ENCODE peak calls at places on chromosomes 7 and 10, in ten cellular contexts. One of them, this sample, is unnamed.

GRCh38 chr7:136064098-136064497 is 86.9 kb upstream of the MTPN start:
- DNase-seq in Caco-2: no peak
- DNase-seq in CD4-positive, CD25-positive, alpha-beta regulatory T cell: no peak
- DNase-seq in stimulated activated CD4-positive, alpha-beta T cell treated with anti-CD3 and anti-CD28 coated beads, Interleukin-2, amount 100 ng/mL, for 48 hours: no peak
- DNase-seq in HS-27A: no peak
- DNase-seq in HEK293T: no peak
- DNase-seq in nephron progenitor cell: no peak
- DNase-seq in NCI-H1092 treated with DMSO at 0.1 percent for 48 hours: no peak
- DNase-seq in HFF-Myc: no peak
- DNase-seq in uterus: no peak
- DNase-seq in this sample: no peak

GRCh38 chr10:112313234-112313633 is 30.0 kb downstream of the TECTB start:
- DNase-seq in NCI-H1092 treated with DMSO at 0.1 percent for 48 hours: no peak
- DNase-seq in nephron progenitor cell: no peak
- DNase-seq in uterus: no peak
- DNase-seq in Caco-2: no peak
- DNase-seq in stimulated activated CD4-positive, alpha-beta T cell treated with anti-CD3 and anti-CD28 coated beads, Interleukin-2, amount 100 ng/mL, for 48 hours: no peak
- DNase-seq in HFF-Myc: no peak
- DNase-seq in CD4-positive, CD25-positive, alpha-beta regulatory T cell: no peak
- DNase-seq in HEK293T: no peak
- DNase-seq in HS-27A: no peak
- DNase-seq in this sample: no peak

GRCh38 chr10:121709674-121710073 is 111.4 kb upstream of the FGFR2 start:
- DNase-seq in nephron progenitor cell: no peak
- DNase-seq in HS-27A: no peak
- DNase-seq in HFF-Myc: no peak
- DNase-seq in uterus: no peak
- DNase-seq in CD4-positive, CD25-positive, alpha-beta regulatory T cell: no peak
- DNase-seq in NCI-H1092 treated with DMSO at 0.1 percent for 48 hours: no peak
- DNase-seq in stimulated activated CD4-positive, alpha-beta T cell treated with anti-CD3 and anti-CD28 coated beads, Interleukin-2, amount 100 ng/mL, for 48 hours: no peak
- DNase-seq in HEK293T: no peak
- DNase-seq in Caco-2: no peak
- DNase-seq in this sample: no peak

GRCh38 chr7:158274404-158274811 is 313.2 kb downstream of the PTPRN2 start:
- DNase-seq in HFF-Myc: no peak
- DNase-seq in uterus: no peak
- DNase-seq in stimulated activated CD4-positive, alpha-beta T cell treated with anti-CD3 and anti-CD28 coated beads, Interleukin-2, amount 100 ng/mL, for 48 hours: no peak
- DNase-seq in HS-27A: no peak
- DNase-seq in HEK293T: no peak
- DNase-seq in nephron progenitor cell: no peak
- DNase-seq in NCI-H1092 treated with DMSO at 0.1 percent for 48 hours: no peak
- DNase-seq in Caco-2: peak
- DNase-seq in CD4-positive, CD25-positive, alpha-beta regulatory T cell: no peak
- DNase-seq in this sample: no peak

GRCh38 chr10:93598157-93598556 is 2.9 kb downstream of the RBP4 start:
- DNase-seq in HFF-Myc: no peak
- DNase-seq in HS-27A: no peak
- DNase-seq in stimulated activated CD4-positive, alpha-beta T cell treated with anti-CD3 and anti-CD28 coated beads, Interleukin-2, amount 100 ng/mL, for 48 hours: no peak
- DNase-seq in CD4-positive, CD25-positive, alpha-beta regulatory T cell: no peak
- DNase-seq in Caco-2: no peak
- DNase-seq in NCI-H1092 treated with DMSO at 0.1 percent for 48 hours: no peak
- DNase-seq in nephron progenitor cell: no peak
- DNase-seq in uterus: no peak
- DNase-seq in HEK293T: no peak
- DNase-seq in this sample: no peak

GRCh38 chr10:113947138-113948011 is 92.9 kb downstream of the NHLRC2 start:
- DNase-seq in HFF-Myc: no peak
- DNase-seq in HEK293T: no peak
- DNase-seq in CD4-positive, CD25-positive, alpha-beta regulatory T cell: no peak
- DNase-seq in HS-27A: no peak
- DNase-seq in nephron progenitor cell: peak
- DNase-seq in uterus: no peak
- DNase-seq in stimulated activated CD4-positive, alpha-beta T cell treated with anti-CD3 and anti-CD28 coated beads, Interleukin-2, amount 100 ng/mL, for 48 hours: no peak
- DNase-seq in NCI-H1092 treated with DMSO at 0.1 percent for 48 hours: no peak
- DNase-seq in Caco-2: peak
- DNase-seq in this sample: no peak

GRCh38 chr10:1160561-1160961 is 104.4 kb downstream of the WDR37 start:
- DNase-seq in HFF-Myc: no peak
- DNase-seq in nephron progenitor cell: no peak
- DNase-seq in HEK293T: no peak
- DNase-seq in CD4-positive, CD25-positive, alpha-beta regulatory T cell: no peak
- DNase-seq in uterus: no peak
- DNase-seq in stimulated activated CD4-positive, alpha-beta T cell treated with anti-CD3 and anti-CD28 coated beads, Interleukin-2, amount 100 ng/mL, for 48 hours: no peak
- DNase-seq in NCI-H1092 treated with DMSO at 0.1 percent for 48 hours: no peak
- DNase-seq in Caco-2: no peak
- DNase-seq in HS-27A: no peak
- DNase-seq in this sample: no peak

GRCh38 chr10:72567884-72568283 is 58.0 kb downstream of the MICU1 start:
- DNase-seq in HEK293T: peak
- DNase-seq in NCI-H1092 treated with DMSO at 0.1 percent for 48 hours: no peak
- DNase-seq in CD4-positive, CD25-positive, alpha-beta regulatory T cell: no peak
- DNase-seq in Caco-2: no peak
- DNase-seq in HFF-Myc: no peak
- DNase-seq in stimulated activated CD4-positive, alpha-beta T cell treated with anti-CD3 and anti-CD28 coated beads, Interleukin-2, amount 100 ng/mL, for 48 hours: no peak
- DNase-seq in HS-27A: peak
- DNase-seq in nephron progenitor cell: no peak
- DNase-seq in uterus: no peak
- DNase-seq in this sample: no peak

GRCh38 chr10:6473430-6473829 is 106.6 kb downstream of the PRKCQ start:
- DNase-seq in NCI-H1092 treated with DMSO at 0.1 percent for 48 hours: no peak
- DNase-seq in HEK293T: no peak
- DNase-seq in CD4-positive, CD25-positive, alpha-beta regulatory T cell: peak
- DNase-seq in Caco-2: no peak
- DNase-seq in HFF-Myc: no peak
- DNase-seq in nephron progenitor cell: no peak
- DNase-seq in uterus: no peak
- DNase-seq in stimulated activated CD4-positive, alpha-beta T cell treated with anti-CD3 and anti-CD28 coated beads, Interleukin-2, amount 100 ng/mL, for 48 hours: no peak
- DNase-seq in HS-27A: no peak
- DNase-seq in this sample: no peak

GRCh38 chr10:75294866-75295692 is 59.3 kb upstream of the COMTD1 start:
- DNase-seq in uterus: peak
- DNase-seq in HFF-Myc: peak
- DNase-seq in stimulated activated CD4-positive, alpha-beta T cell treated with anti-CD3 and anti-CD28 coated beads, Interleukin-2, amount 100 ng/mL, for 48 hours: peak
- DNase-seq in nephron progenitor cell: peak
- DNase-seq in Caco-2: peak
- DNase-seq in CD4-positive, CD25-positive, alpha-beta regulatory T cell: peak
- DNase-seq in NCI-H1092 treated with DMSO at 0.1 percent for 48 hours: peak
- DNase-seq in HS-27A: peak
- DNase-seq in HEK293T: peak
- DNase-seq in this sample: peak

GRCh38 chr10:74898201-74898976 is 72.0 kb downstream of the KAT6B start:
- DNase-seq in nephron progenitor cell: no peak
- DNase-seq in HEK293T: no peak
- DNase-seq in HS-27A: no peak
- DNase-seq in HFF-Myc: no peak
- DNase-seq in NCI-H1092 treated with DMSO at 0.1 percent for 48 hours: no peak
- DNase-seq in CD4-positive, CD25-positive, alpha-beta regulatory T cell: no peak
- DNase-seq in uterus: no peak
- DNase-seq in stimulated activated CD4-positive, alpha-beta T cell treated with anti-CD3 and anti-CD28 coated beads, Interleukin-2, amount 100 ng/mL, for 48 hours: no peak
- DNase-seq in Caco-2: no peak
- DNase-seq in this sample: no peak

GRCh38 chr7:89332026-89332425 is 536.5 kb upstream of the TEX47 start:
- DNase-seq in stimulated activated CD4-positive, alpha-beta T cell treated with anti-CD3 and anti-CD28 coated beads, Interleukin-2, amount 100 ng/mL, for 48 hours: no peak
- DNase-seq in HEK293T: no peak
- DNase-seq in CD4-positive, CD25-positive, alpha-beta regulatory T cell: no peak
- DNase-seq in uterus: no peak
- DNase-seq in Caco-2: no peak
- DNase-seq in HS-27A: no peak
- DNase-seq in HFF-Myc: no peak
- DNase-seq in nephron progenitor cell: no peak
- DNase-seq in NCI-H1092 treated with DMSO at 0.1 percent for 48 hours: no peak
- DNase-seq in this sample: no peak

GRCh38 chr10:124035306-124035927 is 58.0 kb downstream of the CHST15 start:
- DNase-seq in CD4-positive, CD25-positive, alpha-beta regulatory T cell: no peak
- DNase-seq in Caco-2: no peak
- DNase-seq in NCI-H1092 treated with DMSO at 0.1 percent for 48 hours: no peak
- DNase-seq in HEK293T: no peak
- DNase-seq in stimulated activated CD4-positive, alpha-beta T cell treated with anti-CD3 and anti-CD28 coated beads, Interleukin-2, amount 100 ng/mL, for 48 hours: no peak
- DNase-seq in HS-27A: no peak
- DNase-seq in HFF-Myc: no peak
- DNase-seq in nephron progenitor cell: no peak
- DNase-seq in uterus: no peak
- DNase-seq in this sample: no peak

GRCh38 chr7:25860882-25861228 is 291.1 kb upstream of the NFE2L3 start:
- DNase-seq in stimulated activated CD4-positive, alpha-beta T cell treated with anti-CD3 and anti-CD28 coated beads, Interleukin-2, amount 100 ng/mL, for 48 hours: no peak
- DNase-seq in nephron progenitor cell: peak
- DNase-seq in NCI-H1092 treated with DMSO at 0.1 percent for 48 hours: peak
- DNase-seq in CD4-positive, CD25-positive, alpha-beta regulatory T cell: no peak
- DNase-seq in HS-27A: no peak
- DNase-seq in Caco-2: no peak
- DNase-seq in HEK293T: no peak
- DNase-seq in HFF-Myc: no peak
- DNase-seq in uterus: no peak
- DNase-seq in this sample: no peak

GRCh38 chr10:79285315-79286185 is 61.7 kb upstream of the PPIF start:
- DNase-seq in HS-27A: no peak
- DNase-seq in stimulated activated CD4-positive, alpha-beta T cell treated with anti-CD3 and anti-CD28 coated beads, Interleukin-2, amount 100 ng/mL, for 48 hours: peak
- DNase-seq in HFF-Myc: no peak
- DNase-seq in CD4-positive, CD25-positive, alpha-beta regulatory T cell: no peak
- DNase-seq in Caco-2: no peak
- DNase-seq in HEK293T: no peak
- DNase-seq in NCI-H1092 treated with DMSO at 0.1 percent for 48 hours: no peak
- DNase-seq in uterus: no peak
- DNase-seq in nephron progenitor cell: no peak
- DNase-seq in this sample: no peak

GRCh38 chr10:61835069-61835908 is 66.2 kb upstream of the ARID5B start:
- DNase-seq in uterus: peak
- DNase-seq in HS-27A: no peak
- DNase-seq in stimulated activated CD4-positive, alpha-beta T cell treated with anti-CD3 and anti-CD28 coated beads, Interleukin-2, amount 100 ng/mL, for 48 hours: no peak
- DNase-seq in NCI-H1092 treated with DMSO at 0.1 percent for 48 hours: peak
- DNase-seq in CD4-positive, CD25-positive, alpha-beta regulatory T cell: no peak
- DNase-seq in nephron progenitor cell: no peak
- DNase-seq in HFF-Myc: peak
- DNase-seq in Caco-2: peak
- DNase-seq in HEK293T: peak
- DNase-seq in this sample: peak

GRCh38 chr10:35035641-35036040 is 54.5 kb downstream of the CUL2 start:
- DNase-seq in Caco-2: no peak
- DNase-seq in HFF-Myc: no peak
- DNase-seq in HS-27A: no peak
- DNase-seq in CD4-positive, CD25-positive, alpha-beta regulatory T cell: no peak
- DNase-seq in nephron progenitor cell: no peak
- DNase-seq in stimulated activated CD4-positive, alpha-beta T cell treated with anti-CD3 and anti-CD28 coated beads, Interleukin-2, amount 100 ng/mL, for 48 hours: no peak
- DNase-seq in NCI-H1092 treated with DMSO at 0.1 percent for 48 hours: no peak
- DNase-seq in uterus: no peak
- DNase-seq in HEK293T: no peak
- DNase-seq in this sample: no peak

GRCh38 chr10:61663466-61663865 is 737 bp downstream of the CABCOCO1 start:
- DNase-seq in NCI-H1092 treated with DMSO at 0.1 percent for 48 hours: no peak
- DNase-seq in nephron progenitor cell: no peak
- DNase-seq in HEK293T: no peak
- DNase-seq in stimulated activated CD4-positive, alpha-beta T cell treated with anti-CD3 and anti-CD28 coated beads, Interleukin-2, amount 100 ng/mL, for 48 hours: no peak
- DNase-seq in HFF-Myc: no peak
- DNase-seq in Caco-2: no peak
- DNase-seq in uterus: no peak
- DNase-seq in CD4-positive, CD25-positive, alpha-beta regulatory T cell: no peak
- DNase-seq in HS-27A: no peak
- DNase-seq in this sample: no peak

GRCh38 chr10:11424456-11425287 is 186.8 kb downstream of the USP6NL start:
- DNase-seq in CD4-positive, CD25-positive, alpha-beta regulatory T cell: no peak
- DNase-seq in HFF-Myc: peak
- DNase-seq in uterus: no peak
- DNase-seq in HS-27A: peak
- DNase-seq in NCI-H1092 treated with DMSO at 0.1 percent for 48 hours: peak
- DNase-seq in nephron progenitor cell: peak
- DNase-seq in stimulated activated CD4-positive, alpha-beta T cell treated with anti-CD3 and anti-CD28 coated beads, Interleukin-2, amount 100 ng/mL, for 48 hours: no peak
- DNase-seq in HEK293T: peak
- DNase-seq in Caco-2: peak
- DNase-seq in this sample: peak

GRCh38 chr7:133796778-133797177 is 330.4 kb upstream of the LRGUK start:
- DNase-seq in uterus: no peak
- DNase-seq in stimulated activated CD4-positive, alpha-beta T cell treated with anti-CD3 and anti-CD28 coated beads, Interleukin-2, amount 100 ng/mL, for 48 hours: no peak
- DNase-seq in HS-27A: no peak
- DNase-seq in nephron progenitor cell: no peak
- DNase-seq in HEK293T: no peak
- DNase-seq in HFF-Myc: no peak
- DNase-seq in CD4-positive, CD25-positive, alpha-beta regulatory T cell: no peak
- DNase-seq in NCI-H1092 treated with DMSO at 0.1 percent for 48 hours: no peak
- DNase-seq in Caco-2: no peak
- DNase-seq in this sample: no peak

GRCh38 chr7:154953006-154953684 is 49.8 kb downstream of the PAXIP1 start:
- DNase-seq in nephron progenitor cell: peak
- DNase-seq in NCI-H1092 treated with DMSO at 0.1 percent for 48 hours: peak
- DNase-seq in CD4-positive, CD25-positive, alpha-beta regulatory T cell: peak
- DNase-seq in Caco-2: no peak
- DNase-seq in HEK293T: peak
- DNase-seq in HS-27A: no peak
- DNase-seq in uterus: peak
- DNase-seq in stimulated activated CD4-positive, alpha-beta T cell treated with anti-CD3 and anti-CD28 coated beads, Interleukin-2, amount 100 ng/mL, for 48 hours: peak
- DNase-seq in HFF-Myc: peak
- DNase-seq in this sample: peak

GRCh38 chr7:141158562-141158961 is 84.7 kb downstream of the TMEM178B start:
- DNase-seq in HEK293T: no peak
- DNase-seq in Caco-2: no peak
- DNase-seq in stimulated activated CD4-positive, alpha-beta T cell treated with anti-CD3 and anti-CD28 coated beads, Interleukin-2, amount 100 ng/mL, for 48 hours: no peak
- DNase-seq in NCI-H1092 treated with DMSO at 0.1 percent for 48 hours: no peak
- DNase-seq in nephron progenitor cell: no peak
- DNase-seq in uterus: no peak
- DNase-seq in CD4-positive, CD25-positive, alpha-beta regulatory T cell: no peak
- DNase-seq in HFF-Myc: peak
- DNase-seq in HS-27A: peak
- DNase-seq in this sample: peak

GRCh38 chr7:91683823-91684222 is 196.7 kb downstream of the MTERF1 start:
- DNase-seq in nephron progenitor cell: no peak
- DNase-seq in HFF-Myc: peak
- DNase-seq in CD4-positive, CD25-positive, alpha-beta regulatory T cell: no peak
- DNase-seq in NCI-H1092 treated with DMSO at 0.1 percent for 48 hours: no peak
- DNase-seq in stimulated activated CD4-positive, alpha-beta T cell treated with anti-CD3 and anti-CD28 coated beads, Interleukin-2, amount 100 ng/mL, for 48 hours: no peak
- DNase-seq in uterus: no peak
- DNase-seq in HEK293T: no peak
- DNase-seq in Caco-2: no peak
- DNase-seq in HS-27A: peak
- DNase-seq in this sample: no peak

GRCh38 chr7:122884186-122884585 is 2.1 kb downstream of the CADPS2 start:
- DNase-seq in nephron progenitor cell: no peak
- DNase-seq in NCI-H1092 treated with DMSO at 0.1 percent for 48 hours: peak
- DNase-seq in uterus: no peak
- DNase-seq in Caco-2: no peak
- DNase-seq in HFF-Myc: no peak
- DNase-seq in HEK293T: no peak
- DNase-seq in HS-27A: no peak
- DNase-seq in stimulated activated CD4-positive, alpha-beta T cell treated with anti-CD3 and anti-CD28 coated beads, Interleukin-2, amount 100 ng/mL, for 48 hours: no peak
- DNase-seq in CD4-positive, CD25-positive, alpha-beta regulatory T cell: no peak
- DNase-seq in this sample: no peak

GRCh38 chr7:131235489-131236317 is 92.0 kb upstream of the MKLN1 start:
- DNase-seq in HEK293T: no peak
- DNase-seq in HFF-Myc: peak
- DNase-seq in stimulated activated CD4-positive, alpha-beta T cell treated with anti-CD3 and anti-CD28 coated beads, Interleukin-2, amount 100 ng/mL, for 48 hours: peak
- DNase-seq in NCI-H1092 treated with DMSO at 0.1 percent for 48 hours: no peak
- DNase-seq in uterus: peak
- DNase-seq in HS-27A: peak
- DNase-seq in CD4-positive, CD25-positive, alpha-beta regulatory T cell: peak
- DNase-seq in Caco-2: no peak
- DNase-seq in nephron progenitor cell: no peak
- DNase-seq in this sample: peak

GRCh38 chr7:30787476-30787875 is 16.3 kb downstream of the MINDY4 start:
- DNase-seq in CD4-positive, CD25-positive, alpha-beta regulatory T cell: no peak
- DNase-seq in NCI-H1092 treated with DMSO at 0.1 percent for 48 hours: no peak
- DNase-seq in nephron progenitor cell: no peak
- DNase-seq in Caco-2: no peak
- DNase-seq in uterus: no peak
- DNase-seq in stimulated activated CD4-positive, alpha-beta T cell treated with anti-CD3 and anti-CD28 coated beads, Interleukin-2, amount 100 ng/mL, for 48 hours: no peak
- DNase-seq in HFF-Myc: no peak
- DNase-seq in HEK293T: no peak
- DNase-seq in HS-27A: no peak
- DNase-seq in this sample: no peak

GRCh38 chr10:102401735-102402511 is 6.4 kb downstream of the NFKB2 start:
- DNase-seq in NCI-H1092 treated with DMSO at 0.1 percent for 48 hours: no peak
- DNase-seq in stimulated activated CD4-positive, alpha-beta T cell treated with anti-CD3 and anti-CD28 coated beads, Interleukin-2, amount 100 ng/mL, for 48 hours: no peak
- DNase-seq in HS-27A: no peak
- DNase-seq in HEK293T: no peak
- DNase-seq in CD4-positive, CD25-positive, alpha-beta regulatory T cell: no peak
- DNase-seq in HFF-Myc: no peak
- DNase-seq in Caco-2: peak
- DNase-seq in uterus: no peak
- DNase-seq in nephron progenitor cell: no peak
- DNase-seq in this sample: no peak

GRCh38 chr10:74453151-74453550 is 302.1 kb downstream of the ADK start:
- DNase-seq in Caco-2: no peak
- DNase-seq in stimulated activated CD4-positive, alpha-beta T cell treated with anti-CD3 and anti-CD28 coated beads, Interleukin-2, amount 100 ng/mL, for 48 hours: no peak
- DNase-seq in HEK293T: no peak
- DNase-seq in uterus: no peak
- DNase-seq in NCI-H1092 treated with DMSO at 0.1 percent for 48 hours: peak
- DNase-seq in nephron progenitor cell: no peak
- DNase-seq in CD4-positive, CD25-positive, alpha-beta regulatory T cell: no peak
- DNase-seq in HFF-Myc: no peak
- DNase-seq in HS-27A: no peak
- DNase-seq in this sample: no peak